ENCODE peak calls at places on chromosomes 13 and 19, in five cellular contexts. K is HepG2, I is K562, L is H1, P is GM12878. D is an unnamed sample.

GRCh38 chr13:30872685-30873443 is 33.2 kb upstream of the MEDAG start:
- DNase-seq in K (peak; percentile 26), I (no peak), L (no peak), P (no peak), D (peak; percentile 51)

GRCh38 chr13:111255228-111255790 is 65.1 kb upstream of the TEX29 start:
- DNase-seq in K (no peak), I (no peak), L (no peak), P (no peak), D (no peak)

GRCh38 chr13:99655351-99656091 is 154.2 kb downstream of the TM9SF2 start:
- DNase-seq in K (peak; percentile 72), I (no peak), L (no peak), P (no peak), D (no peak)

GRCh38 chr19:3116621-3117020 is 19.2 kb upstream of the GNA15 start:
- DNase-seq in K (no peak), I (no peak), L (no peak), P (no peak), D (no peak)

GRCh38 chr19:6925801-6926751 is 38.7 kb downstream of the ADGRE1 start:
- DNase-seq in K (no peak), I (no peak), L (no peak), P (peak; percentile 68), D (no peak)

GRCh38 chr13:109600078-109600477 is 186.3 kb downstream of the IRS2 start:
- DNase-seq in K (no peak), I (no peak), L (no peak), P (no peak), D (no peak)

GRCh38 chr13:95676100-95676774 is 702 bp upstream of the DNAJC3 start:
- DNase-seq in K (peak; percentile 50), I (peak; percentile 10), L (no peak), P (no peak), D (no peak)

GRCh38 chr13:50417597-50417996 is 402.4 kb downstream of the KCNRG start:
- DNase-seq in K (no peak), I (peak; percentile 13), L (no peak), P (no peak), D (no peak)

GRCh38 chr19:2888739-2889224 is 11.9 kb upstream of the ZNF57 start:
- DNase-seq in K (no peak), I (no peak), L (no peak), P (no peak), D (peak; percentile 40)

GRCh38 chr13:110312669-110313031 is 5.6 kb downstream of the COL4A2 start:
- DNase-seq in K (no peak), I (no peak), L (no peak), P (no peak), D (no peak)

GRCh38 chr19:13082192-13083007 is 20.3 kb downstream of the LYL1 start:
- DNase-seq in K (peak; percentile 52), I (peak; percentile 49), L (no peak), P (no peak), D (peak; percentile 60)

GRCh38 chr13:46160474-46161066 is 21.4 kb downstream of the LCP1 start:
- DNase-seq in K (peak; percentile 58), I (peak; percentile 32), L (no peak), P (no peak), D (no peak)

GRCh38 chr19:58519087-58519354 is 589 bp downstream of the ZBTB45 start:
- DNase-seq in K (peak; percentile 73), I (peak; percentile 69), L (no peak), P (no peak), D (peak; percentile 80)

GRCh38 chr13:62643799-62644484 is 1228.3 kb upstream of the PCDH20 start:
- DNase-seq in K (no peak), I (no peak), L (no peak), P (peak; percentile 15), D (peak; percentile 18)

GRCh38 chr19:54188224-54188871 is 1.0 kb downstream of the MBOAT7 start:
- DNase-seq in K (no peak), I (peak; percentile 72), L (no peak), P (no peak), D (peak; percentile 27)

GRCh38 chr13:42762251-42762650 is 19.1 kb upstream of the FAM216B start:
- DNase-seq in K (no peak), I (no peak), L (no peak), P (no peak), D (no peak)

GRCh38 chr19:4803736-4804695 is 12.5 kb downstream of the FEM1A start:
- DNase-seq in K (peak; percentile 66), I (peak; percentile 85), L (peak; percentile 57), P (no peak), D (peak; percentile 93)

GRCh38 chr13:22897571-22898314 is 283.0 kb upstream of the SGCG start:
- DNase-seq in K (no peak), I (no peak), L (no peak), P (no peak), D (no peak)

GRCh38 chr13:39422845-39423565 is 180.0 kb downstream of the LHFPL6 start:
- DNase-seq in K (no peak), I (no peak), L (no peak), P (no peak), D (no peak)

GRCh38 chr13:43339843-43340550 is 316.6 kb downstream of the DNAJC15 start:
- DNase-seq in K (no peak), I (no peak), L (no peak), P (no peak), D (no peak)

GRCh38 chr19:53102701-53103140 is 501 bp downstream of the ZNF160 start:
- DNase-seq in K (no peak), I (peak; percentile 53), L (no peak), P (no peak), D (peak; percentile 27)

GRCh38 chr19:54248016-54248601 is 5.5 kb upstream of the LILRA6 start:
- DNase-seq in K (no peak), I (no peak), L (no peak), P (no peak), D (no peak)

GRCh38 chr19:45404557-45405434 is at the start of gene PPP1R13L:
- DNase-seq in K (peak; percentile 76), I (peak; percentile 76), L (no peak), P (peak; percentile 32), D (peak; percentile 97)

GRCh38 chr19:12664406-12665280 is 1.9 kb downstream of the MAN2B1 start:
- DNase-seq in K (peak; percentile 24), I (peak; percentile 79), L (no peak), P (no peak), D (peak; percentile 96)

GRCh38 chr13:99993660-99994455 is 12.3 kb downstream of the ZIC2 start:
- DNase-seq in K (no peak), I (no peak), L (no peak), P (no peak), D (no peak)

GRCh38 chr19:50496189-50497029 is 14.6 kb downstream of the JOSD2 start:
- DNase-seq in K (peak; percentile 67), I (no peak), L (no peak), P (no peak), D (peak; percentile 47)

GRCh38 chr19:5719274-5719960 is 529 bp downstream of the LONP1 start:
- DNase-seq in K (no peak), I (peak; percentile 8), L (no peak), P (no peak), D (no peak)

GRCh38 chr19:15900504-15900903 is 2.6 kb upstream of the CYP4F2 start:
- DNase-seq in K (no peak), I (no peak), L (no peak), P (no peak), D (no peak)

GRCh38 chr19:42553292-42554045 is 25.2 kb upstream of the CEACAM1 start:
- DNase-seq in K (peak; percentile 40), I (no peak), L (no peak), P (no peak), D (no peak)

GRCh38 chr13:114212096-114212495 is 22.6 kb upstream of the CDC16 start:
- DNase-seq in K (no peak), I (no peak), L (no peak), P (no peak), D (no peak)

GRCh38 chr19:40465025-40465780 is at the start of gene BLVRB:
- DNase-seq in K (peak; percentile 52), I (no peak), L (no peak), P (no peak), D (no peak)
- TF ChIP-seq ATF2 in K (no peak), I (no peak), L (no peak), P (no peak), D (no peak)

GRCh38 chr13:80883545-80883944 is 542.6 kb upstream of the SPRY2 start:
- DNase-seq in K (no peak), I (no peak), L (no peak), P (no peak), D (no peak)
- TF ChIP-seq ATF2 in K (no peak), I (no peak), L (no peak), P (no peak), D (no peak)

GRCh38 chr13:75704942-75705320 is 68.8 kb downstream of the LMO7 start:
- DNase-seq in K (no peak), I (no peak), L (no peak), P (no peak), D (peak; percentile 28)
- TF ChIP-seq ATF2 in K (no peak), I (no peak), L (no peak), P (no peak), D (no peak)

GRCh38 chr19:48946789-48947542 is 7.7 kb upstream of the BAX start:
- DNase-seq in K (no peak), I (no peak), L (no peak), P (no peak), D (no peak)

GRCh38 chr19:48954011-48954594 is 572 bp upstream of the BAX start:
- DNase-seq in K (no peak), I (no peak), L (no peak), P (no peak), D (no peak)

GRCh38 chr19:48945817-48946216 is 8.9 kb upstream of the BAX start:
- DNase-seq in K (no peak), I (no peak), L (no peak), P (no peak), D (no peak)

GRCh38 chr19:48950830-48951519 is 3.7 kb upstream of the BAX start:
- DNase-seq in K (no peak), I (no peak), L (no peak), P (no peak), D (no peak)

DNA sequence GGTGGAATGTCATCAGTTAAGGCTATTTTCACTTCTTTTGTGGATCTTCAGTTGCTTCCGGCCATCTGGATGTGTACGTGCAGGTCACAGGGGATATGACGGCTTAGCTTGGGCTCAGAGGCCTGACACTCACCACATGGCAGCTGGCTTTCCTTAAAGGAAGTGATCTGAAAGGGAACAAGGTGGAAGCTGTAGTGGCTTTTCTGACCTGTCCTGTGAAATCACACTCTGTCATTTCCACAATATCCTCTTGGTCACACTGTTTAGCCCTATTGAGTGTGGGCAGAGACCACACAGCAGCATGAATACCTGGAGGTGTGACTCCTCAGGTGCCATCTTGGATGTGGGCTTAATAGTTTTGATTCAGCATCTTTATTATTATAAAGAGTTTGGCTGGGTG is 4.5 kb upstream of the BAX start:
- DNase-seq in K (no peak), I (no peak), L (no peak), P (no peak), D (no peak)
- TF ChIP-seq ATF2 in K (no peak), I (no peak), L (no peak), P (no peak), D (no peak)

GRCh38 chr13:20461481-20461859 is 64.2 kb downstream of the CRYL1 start:
- DNase-seq in K (no peak), I (no peak), L (no peak), P (no peak), D (no peak)

GRCh38 chr13:20461860-20462532 is 63.7 kb downstream of the CRYL1 start:
- DNase-seq in K (no peak), I (no peak), L (no peak), P (no peak), D (no peak)

GRCh38 chr13:20462533-20462915 is 63.1 kb downstream of the CRYL1 start:
- DNase-seq in K (no peak), I (no peak), L (no peak), P (no peak), D (no peak)

GRCh38 chr13:20462921-20463320 is 62.7 kb downstream of the CRYL1 start:
- DNase-seq in K (no peak), I (no peak), L (no peak), P (no peak), D (no peak)

GRCh38 chr13:20465218-20465879 is 60.3 kb downstream of the CRYL1 start:
- DNase-seq in K (no peak), I (no peak), L (no peak), P (no peak), D (no peak)
- TF ChIP-seq ATF2 in K (no peak), I (no peak), L (no peak), P (no peak), D (no peak)

D was measured in WTC11.